ENCODE peak calls at places on chromosomes 6 and 20, in six cellular contexts. One of them, this sample, is unnamed.

GRCh38 chr20:44773070-44773829 is 27.6 kb downstream of the KCNK15 start:
- DNase-seq in AG04450: no peak
- DNase-seq in AG09309: no peak
- DNase-seq in CD8-positive, alpha-beta T cell: no peak
- DNase-seq in cardiac muscle cell: no peak
- DNase-seq in cardiac fibroblast: no peak
- DNase-seq in this sample: no peak

GRCh38 chr6:25717856-25718740 is 36.4 kb upstream of the SLC17A4 start:
- DNase-seq in AG09309: no peak
- DNase-seq in cardiac muscle cell: peak; percentile 63
- DNase-seq in cardiac fibroblast: peak; percentile 56
- DNase-seq in CD8-positive, alpha-beta T cell: no peak
- DNase-seq in AG04450: no peak
- DNase-seq in this sample: peak; percentile 26

GRCh38 chr6:85417336-85417735 is 32.5 kb upstream of the NT5E start:
- DNase-seq in AG04450: no peak
- DNase-seq in cardiac fibroblast: peak; percentile 55
- DNase-seq in AG09309: no peak
- DNase-seq in cardiac muscle cell: no peak
- DNase-seq in CD8-positive, alpha-beta T cell: no peak
- DNase-seq in this sample: no peak

GRCh38 chr20:592506-592905 is 17.6 kb downstream of the TCF15 start:
- DNase-seq in CD8-positive, alpha-beta T cell: no peak
- DNase-seq in AG09309: no peak
- DNase-seq in AG04450: no peak
- DNase-seq in cardiac fibroblast: no peak
- DNase-seq in cardiac muscle cell: no peak
- DNase-seq in this sample: no peak

GRCh38 chr20:8389381-8390368 is 257.6 kb downstream of the PLCB1 start:
- DNase-seq in AG09309: no peak
- DNase-seq in cardiac fibroblast: peak; percentile 83
- DNase-seq in cardiac muscle cell: peak; percentile 69
- DNase-seq in AG04450: peak; percentile 32
- DNase-seq in CD8-positive, alpha-beta T cell: no peak
- DNase-seq in this sample: peak; percentile 50

GRCh38 chr6:163232015-163232523 is 182.4 kb upstream of the QKI start:
- DNase-seq in AG09309: no peak
- DNase-seq in cardiac fibroblast: no peak
- DNase-seq in CD8-positive, alpha-beta T cell: no peak
- DNase-seq in cardiac muscle cell: no peak
- DNase-seq in AG04450: no peak
- DNase-seq in this sample: no peak

GRCh38 chr20:52340036-52340634 is 148.6 kb upstream of the ZFP64 start:
- DNase-seq in CD8-positive, alpha-beta T cell: no peak
- DNase-seq in cardiac fibroblast: no peak
- DNase-seq in cardiac muscle cell: no peak
- DNase-seq in AG04450: no peak
- DNase-seq in AG09309: no peak
- DNase-seq in this sample: no peak

GRCh38 chr6:17877196-17877889 is 110.1 kb downstream of the KIF13A start:
- DNase-seq in cardiac fibroblast: peak; percentile 83
- DNase-seq in CD8-positive, alpha-beta T cell: no peak
- DNase-seq in AG04450: peak; percentile 44
- DNase-seq in AG09309: no peak
- DNase-seq in cardiac muscle cell: no peak
- DNase-seq in this sample: no peak

GRCh38 chr20:2751868-2752630 is 48.4 kb downstream of the CPXM1 start:
- DNase-seq in AG04450: no peak
- DNase-seq in cardiac fibroblast: no peak
- DNase-seq in cardiac muscle cell: peak; percentile 28
- DNase-seq in AG09309: no peak
- DNase-seq in CD8-positive, alpha-beta T cell: peak; percentile 38
- DNase-seq in this sample: no peak

GRCh38 chr6:153044295-153044694 is 41.8 kb upstream of the MTRF1L start:
- DNase-seq in AG04450: no peak
- DNase-seq in AG09309: no peak
- DNase-seq in cardiac muscle cell: no peak
- DNase-seq in cardiac fibroblast: no peak
- DNase-seq in CD8-positive, alpha-beta T cell: no peak
- DNase-seq in this sample: no peak

GRCh38 chr20:14288341-14289330 is 48.8 kb downstream of the FLRT3 start:
- DNase-seq in CD8-positive, alpha-beta T cell: no peak
- DNase-seq in cardiac muscle cell: no peak
- DNase-seq in AG04450: no peak
- DNase-seq in cardiac fibroblast: peak; percentile 63
- DNase-seq in AG09309: no peak
- DNase-seq in this sample: no peak

GRCh38 chr6:165055231-165055630 is 254.2 kb downstream of the C6orf118 start:
- DNase-seq in CD8-positive, alpha-beta T cell: no peak
- DNase-seq in AG04450: no peak
- DNase-seq in cardiac muscle cell: no peak
- DNase-seq in cardiac fibroblast: no peak
- DNase-seq in AG09309: no peak
- DNase-seq in this sample: peak; percentile 76

GRCh38 chr6:155079985-155080452 is 84.9 kb downstream of the TIAM2 start:
- DNase-seq in cardiac muscle cell: peak; percentile 44
- DNase-seq in cardiac fibroblast: no peak
- DNase-seq in AG09309: no peak
- DNase-seq in CD8-positive, alpha-beta T cell: no peak
- DNase-seq in AG04450: no peak
- DNase-seq in this sample: peak; percentile 66

GRCh38 chr6:34055223-34055933 is 90.5 kb downstream of the GRM4 start:
- DNase-seq in cardiac muscle cell: peak; percentile 81
- DNase-seq in AG04450: peak; percentile 8
- DNase-seq in AG09309: no peak
- DNase-seq in cardiac fibroblast: peak; percentile 60
- DNase-seq in CD8-positive, alpha-beta T cell: peak; percentile 54
- DNase-seq in this sample: peak; percentile 75

GRCh38 chr6:134534708-134535149 is 216.8 kb upstream of the SGK1 start:
- DNase-seq in AG09309: no peak
- DNase-seq in CD8-positive, alpha-beta T cell: no peak
- DNase-seq in AG04450: no peak
- DNase-seq in cardiac fibroblast: peak; percentile 83
- DNase-seq in cardiac muscle cell: no peak
- DNase-seq in this sample: no peak

GRCh38 chr6:30799210-30799609 is 54.9 kb upstream of the IER3 start:
- DNase-seq in AG09309: no peak
- DNase-seq in AG04450: no peak
- DNase-seq in cardiac fibroblast: no peak
- DNase-seq in CD8-positive, alpha-beta T cell: no peak
- DNase-seq in cardiac muscle cell: no peak
- DNase-seq in this sample: no peak

GRCh38 chr6:43699564-43700186 is 12.1 kb upstream of the MRPS18A start:
- DNase-seq in AG04450: no peak
- DNase-seq in cardiac fibroblast: peak; percentile 67
- DNase-seq in cardiac muscle cell: no peak
- DNase-seq in CD8-positive, alpha-beta T cell: no peak
- DNase-seq in AG09309: no peak
- DNase-seq in this sample: no peak

GRCh38 chr6:142824491-142824890 is 120.5 kb downstream of the HIVEP2 start:
- DNase-seq in cardiac fibroblast: no peak
- DNase-seq in cardiac muscle cell: no peak
- DNase-seq in AG04450: no peak
- DNase-seq in CD8-positive, alpha-beta T cell: no peak
- DNase-seq in AG09309: no peak
- DNase-seq in this sample: no peak

GRCh38 chr6:131029661-131030297 is 33.3 kb downstream of the EPB41L2 start:
- DNase-seq in AG04450: no peak
- DNase-seq in AG09309: no peak
- DNase-seq in cardiac fibroblast: peak; percentile 54
- DNase-seq in cardiac muscle cell: peak; percentile 12
- DNase-seq in CD8-positive, alpha-beta T cell: no peak
- DNase-seq in this sample: peak; percentile 57

GRCh38 chr6:44257007-44257752 is at the start of gene SLC35B2:
- DNase-seq in cardiac muscle cell: peak; percentile 83
- DNase-seq in AG04450: no peak
- DNase-seq in cardiac fibroblast: peak; percentile 62
- DNase-seq in AG09309: no peak
- DNase-seq in CD8-positive, alpha-beta T cell: peak; percentile 56
- DNase-seq in this sample: peak; percentile 86

GRCh38 chr6:16851758-16852157 is 90.5 kb upstream of the ATXN1 start:
- DNase-seq in AG04450: no peak
- DNase-seq in cardiac muscle cell: no peak
- DNase-seq in CD8-positive, alpha-beta T cell: no peak
- DNase-seq in AG09309: no peak
- DNase-seq in cardiac fibroblast: no peak
- DNase-seq in this sample: peak; percentile 51

GRCh38 chr20:62063601-62063980 is 2.1 kb downstream of the TAF4 start:
- DNase-seq in AG09309: no peak
- DNase-seq in cardiac muscle cell: peak; percentile 45
- DNase-seq in cardiac fibroblast: peak; percentile 39
- DNase-seq in CD8-positive, alpha-beta T cell: no peak
- DNase-seq in AG04450: no peak
- DNase-seq in this sample: no peak

GRCh38 chr6:56573624-56574023 is 69.1 kb downstream of the DST start:
- DNase-seq in AG09309: no peak
- DNase-seq in CD8-positive, alpha-beta T cell: no peak
- DNase-seq in AG04450: no peak
- DNase-seq in cardiac muscle cell: peak; percentile 19
- DNase-seq in cardiac fibroblast: no peak
- DNase-seq in this sample: no peak

GRCh38 chr6:18515767-18516166 is 128.6 kb downstream of the RNF144B start:
- DNase-seq in CD8-positive, alpha-beta T cell: no peak
- DNase-seq in AG09309: no peak
- DNase-seq in cardiac fibroblast: no peak
- DNase-seq in cardiac muscle cell: no peak
- DNase-seq in AG04450: no peak
- DNase-seq in this sample: no peak

GRCh38 chr6:80541186-80541585 is 434.7 kb downstream of the BCKDHB start:
- DNase-seq in AG04450: no peak
- DNase-seq in cardiac fibroblast: peak; percentile 94
- DNase-seq in AG09309: peak; percentile 51
- DNase-seq in CD8-positive, alpha-beta T cell: no peak
- DNase-seq in cardiac muscle cell: no peak
- DNase-seq in this sample: no peak

GRCh38 chr6:10583509-10583908 is 62.4 kb downstream of the GCNT2 start:
- DNase-seq in cardiac fibroblast: no peak
- DNase-seq in AG04450: no peak
- DNase-seq in cardiac muscle cell: peak; percentile 55
- DNase-seq in CD8-positive, alpha-beta T cell: no peak
- DNase-seq in AG09309: no peak
- DNase-seq in this sample: no peak

GRCh38 chr20:39016496-39016895 is 54.4 kb downstream of the DHX35 start:
- DNase-seq in AG09309: no peak
- DNase-seq in cardiac fibroblast: no peak
- DNase-seq in CD8-positive, alpha-beta T cell: no peak
- DNase-seq in AG04450: no peak
- DNase-seq in cardiac muscle cell: no peak
- DNase-seq in this sample: no peak

GRCh38 chr6:10409766-10410209 is 5.1 kb downstream of the TFAP2A start:
- DNase-seq in AG04450: no peak
- DNase-seq in cardiac fibroblast: no peak
- DNase-seq in cardiac muscle cell: no peak
- DNase-seq in CD8-positive, alpha-beta T cell: no peak
- DNase-seq in AG09309: no peak
- DNase-seq in this sample: no peak

GRCh38 chr20:18705490-18705889 is 108.1 kb upstream of the SCP2D1 start:
- DNase-seq in AG04450: peak; percentile 83
- DNase-seq in cardiac fibroblast: peak; percentile 92
- DNase-seq in CD8-positive, alpha-beta T cell: no peak
- DNase-seq in cardiac muscle cell: no peak
- DNase-seq in AG09309: peak; percentile 77
- DNase-seq in this sample: no peak

GRCh38 chr6:122730775-122731386 is 48.6 kb upstream of the FABP7 start:
- DNase-seq in CD8-positive, alpha-beta T cell: no peak
- DNase-seq in AG04450: no peak
- DNase-seq in cardiac muscle cell: peak; percentile 45
- DNase-seq in cardiac fibroblast: peak; percentile 57
- DNase-seq in AG09309: no peak
- DNase-seq in this sample: peak; percentile 33
- TF ChIP-seq CTCF in CD8-positive, alpha-beta T cell: peak; percentile 60
- TF ChIP-seq CTCF in AG04450: peak; percentile 84
- TF ChIP-seq CTCF in cardiac muscle cell: peak; percentile 73
- TF ChIP-seq CTCF in cardiac fibroblast: peak; percentile 69
- TF ChIP-seq CTCF in AG09309: peak; percentile 71
- TF ChIP-seq CTCF in this sample: peak; percentile 65

DNA sequence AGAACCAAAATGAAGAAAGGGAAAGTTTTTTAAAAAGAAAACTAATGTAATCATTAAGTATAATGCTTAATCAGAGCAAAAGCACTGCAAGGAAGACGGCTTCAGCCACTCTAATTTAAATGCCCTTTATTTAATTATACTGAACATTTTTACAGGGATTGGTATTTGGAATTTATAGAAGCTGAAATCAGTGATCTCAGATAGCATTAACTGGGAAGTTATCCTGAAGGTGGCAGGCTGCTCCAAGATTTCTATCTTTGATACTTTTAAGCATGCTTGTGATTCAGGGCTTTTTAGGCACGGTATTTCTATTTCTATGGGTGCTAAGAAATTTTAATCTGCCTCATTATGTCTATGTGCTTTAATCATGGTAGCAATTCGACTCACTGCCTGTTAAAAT is 1.3 kb upstream of the NDUFAF4 start:
- DNase-seq in AG04450: peak; percentile 6
- DNase-seq in cardiac fibroblast: peak; percentile 74
- DNase-seq in cardiac muscle cell: peak; percentile 15
- DNase-seq in AG09309: no peak
- DNase-seq in CD8-positive, alpha-beta T cell: no peak
- DNase-seq in this sample: peak; percentile 32
- H3K4me3 ChIP-seq in AG04450: no peak overlapping the region
- H3K4me3 ChIP-seq in cardiac fibroblast: peak overlapping the region; percentile 83
- H3K4me3 ChIP-seq in cardiac muscle cell: peak overlapping the region; percentile 58
- H3K4me3 ChIP-seq in AG09309: no peak overlapping the region
- H3K4me3 ChIP-seq in CD8-positive, alpha-beta T cell: no peak overlapping the region
- H3K4me3 ChIP-seq in this sample: peak overlapping the region; percentile 75

DNA sequence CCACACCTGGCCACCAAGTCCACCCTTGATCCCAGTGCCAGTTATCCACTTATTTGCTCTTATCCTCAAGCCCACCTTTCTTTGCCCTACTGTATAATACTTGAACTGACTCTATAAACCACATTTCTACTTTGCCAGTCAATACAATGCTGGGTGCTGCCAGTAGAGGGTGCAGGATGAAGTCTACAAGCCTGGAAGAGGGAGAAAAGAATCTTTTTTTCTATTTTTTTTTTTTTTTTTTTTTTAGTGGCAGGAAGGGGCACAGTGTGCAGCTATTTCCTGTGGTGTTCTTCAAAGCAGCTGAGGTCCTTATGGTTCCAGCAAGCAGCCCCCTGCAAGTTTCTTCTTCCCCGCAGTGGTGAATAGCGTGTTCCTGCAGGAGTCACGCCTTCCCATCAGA is 22.2 kb upstream of the GABRR1 start:
- DNase-seq in cardiac fibroblast: peak; percentile 15
- DNase-seq in cardiac muscle cell: no peak
- DNase-seq in AG04450: no peak
- DNase-seq in CD8-positive, alpha-beta T cell: no peak
- DNase-seq in AG09309: no peak
- DNase-seq in this sample: peak; percentile 52
- TF ChIP-seq CTCF in cardiac fibroblast: peak; percentile 42
- TF ChIP-seq CTCF in cardiac muscle cell: peak; percentile 51
- TF ChIP-seq CTCF in AG04450: peak; percentile 36
- TF ChIP-seq CTCF in CD8-positive, alpha-beta T cell: peak; percentile 48
- TF ChIP-seq CTCF in AG09309: peak; percentile 32
- TF ChIP-seq CTCF in this sample: peak; percentile 45

GRCh38 chr20:10033905-10034304 is 882 bp upstream of the ANKEF1 start:
- DNase-seq in cardiac fibroblast: no peak
- DNase-seq in AG09309: no peak
- DNase-seq in AG04450: no peak
- DNase-seq in cardiac muscle cell: no peak
- DNase-seq in CD8-positive, alpha-beta T cell: no peak
- DNase-seq in this sample: no peak

GRCh38 chr20:10040070-10040970 is 5.5 kb downstream of the ANKEF1 start:
- DNase-seq in cardiac fibroblast: peak; percentile 77
- DNase-seq in cardiac muscle cell: no peak
- DNase-seq in CD8-positive, alpha-beta T cell: no peak
- DNase-seq in AG09309: no peak
- DNase-seq in AG04450: peak; percentile 13
- DNase-seq in this sample: no peak

GRCh38 chr20:10034717-10035571 is at the start of gene ANKEF1:
- DNase-seq in AG09309: no peak
- DNase-seq in CD8-positive, alpha-beta T cell: peak; percentile 80
- DNase-seq in AG04450: no peak
- DNase-seq in cardiac muscle cell: peak; percentile 89
- DNase-seq in cardiac fibroblast: peak; percentile 46
- DNase-seq in this sample: peak; percentile 91
- H3K4me3 ChIP-seq in AG09309: peak within 1 kb of the TSS; percentile 47
- H3K4me3 ChIP-seq in CD8-positive, alpha-beta T cell: peak within 1 kb of the TSS; percentile 84
- H3K4me3 ChIP-seq in AG04450: peak within 1 kb of the TSS; percentile 62
- H3K4me3 ChIP-seq in cardiac muscle cell: peak within 1 kb of the TSS; percentile 86
- H3K4me3 ChIP-seq in cardiac fibroblast: peak within 1 kb of the TSS; percentile 67
- H3K4me3 ChIP-seq in this sample: peak within 1 kb of the TSS; percentile 54